ENCODE peak calls at places on chromosomes 6 and 20, in seven cellular contexts. V is HepG2, D is H1, Z is adrenal gland, L is tibial nerve, U is cardiac muscle cell, X is SJSA1. E is an unnamed sample. For H3K9me3, the result is how much of the 10 kb centered on the place peaks cover.

GRCh38 chr6:154232013-154232920 is 124.3 kb downstream of the IPCEF1 start:
- DNase-seq in U (no peak), V (no peak), D (no peak), Z (no peak), X (no peak), L (no peak), E (no peak)

GRCh38 chr20:43545837-43546578 is 12.8 kb upstream of the SGK2 start:
- DNase-seq in V (no peak), U (no peak), L (no peak), X (no peak), D (no peak), Z (no peak), E (no peak)

GRCh38 chr6:157074969-157075368 is 248.3 kb downstream of the TMEM242 start:
- DNase-seq in U (no peak), X (no peak), V (no peak), D (no peak), Z (no peak), L (no peak), E (no peak)

GRCh38 chr20:45427236-45428149 is 11.6 kb downstream of the PIGT start:
- DNase-seq in Z (no peak), L (no peak), U (no peak), D (no peak), V (no peak), X (no peak), E (no peak)

GRCh38 chr20:12916699-12917098 is 92.1 kb upstream of the SPTLC3 start:
- DNase-seq in Z (no peak), L (no peak), X (no peak), D (no peak), V (peak), U (no peak), E (no peak)

GRCh38 chr20:11919046-11919445 is 1.4 kb downstream of the BTBD3 start:
- DNase-seq in X (no peak), V (no peak), L (no peak), U (no peak), D (no peak), Z (no peak), E (peak)

GRCh38 chr6:100573169-100573568 is 108.4 kb upstream of the SIM1 start:
- DNase-seq in V (peak), U (peak), Z (no peak), D (no peak), L (no peak), X (peak), E (no peak)

GRCh38 chr6:54419885-54420284 is 111.6 kb downstream of the TINAG start:
- DNase-seq in D (no peak), U (no peak), V (no peak), X (peak), Z (no peak), L (no peak), E (no peak)

GRCh38 chr6:37319856-37320255 is 33.9 kb upstream of the RNF8 start:
- DNase-seq in V (no peak), Z (no peak), X (no peak), L (no peak), D (no peak), U (no peak), E (no peak)

GRCh38 chr6:32984639-32985389 is 16.4 kb downstream of the BRD2 start:
- DNase-seq in Z (peak), V (peak), D (peak), U (peak), L (peak), X (peak), E (peak)

GRCh38 chr6:133544419-133544818 is 303.3 kb downstream of the EYA4 start:
- DNase-seq in V (no peak), U (no peak), Z (no peak), D (no peak), X (no peak), L (no peak), E (no peak)

GRCh38 chr6:26415791-26416190 is 13.7 kb downstream of the BTN3A1 start:
- DNase-seq in D (no peak), L (no peak), X (no peak), Z (no peak), V (no peak), U (no peak), E (no peak)

GRCh38 chr20:59933296-59933848 is at the start of gene SYCP2:
- DNase-seq in V (no peak), L (no peak), D (no peak), X (no peak), U (no peak), Z (peak), E (peak)

GRCh38 chr20:49386848-49387605 is 95.4 kb downstream of the KCNB1 start:
- DNase-seq in V (no peak), U (no peak), X (no peak), L (no peak), D (no peak), Z (no peak), E (no peak)

GRCh38 chr20:35899064-35899463 is 55.2 kb downstream of the SCAND1 start:
- DNase-seq in Z (no peak), D (no peak), L (no peak), X (no peak), V (no peak), U (no peak), E (no peak)

GRCh38 chr6:5034736-5035135 is 30.9 kb upstream of the RPP40 start:
- DNase-seq in D (no peak), X (no peak), V (no peak), L (no peak), U (no peak), Z (no peak), E (no peak)

GRCh38 chr6:138089325-138089724 is 17.9 kb downstream of the PERP start:
- DNase-seq in X (no peak), Z (no peak), L (no peak), V (no peak), U (no peak), D (no peak), E (no peak)

GRCh38 chr20:35497780-35498189 is 31.7 kb downstream of the C20orf173 start:
- DNase-seq in Z (no peak), V (no peak), X (no peak), D (no peak), U (no peak), L (peak), E (peak)

GRCh38 chr20:3046677-3047462 is 1.0 kb downstream of the MRPS26 start:
- DNase-seq in L (no peak), U (no peak), D (peak), Z (no peak), V (peak), X (no peak), E (no peak)

GRCh38 chr20:38195521-38195920 is 30.5 kb upstream of the TGM2 start:
- DNase-seq in V (no peak), U (no peak), L (no peak), X (no peak), D (no peak), Z (no peak), E (no peak)

GRCh38 chr6:117489003-117489402 is 6.5 kb downstream of the DCBLD1 start:
- DNase-seq in U (no peak), L (no peak), X (no peak), V (no peak), Z (no peak), D (no peak), E (no peak)

GRCh38 chr20:18360601-18361000 is 72.3 kb downstream of the ZNF133 start:
- DNase-seq in X (no peak), V (no peak), Z (no peak), L (no peak), U (no peak), D (no peak), E (no peak)

GRCh38 chr6:107511410-107512070 is 21.6 kb downstream of the SOBP start:
- DNase-seq in L (peak), V (no peak), Z (no peak), X (no peak), D (no peak), U (no peak), E (peak)

GRCh38 chr6:123423130-123423529 is 213.6 kb downstream of the TRDN start:
- DNase-seq in L (no peak), X (no peak), Z (no peak), V (no peak), D (no peak), U (no peak), E (no peak)

GRCh38 chr6:7629321-7629720 is 39.3 kb downstream of the SNRNP48 start:
- DNase-seq in D (no peak), V (no peak), Z (no peak), X (no peak), L (no peak), U (no peak), E (no peak)

GRCh38 chr20:25259358-25259757 is 11.5 kb downstream of the PYGB start:
- DNase-seq in D (peak), X (no peak), Z (no peak), L (no peak), U (no peak), V (no peak), E (peak)

GRCh38 chr20:58719971-58720371 is 27.4 kb downstream of the NPEPL1 start:
- DNase-seq in Z (peak), D (peak), X (no peak), U (no peak), V (no peak), L (no peak), E (no peak)

GRCh38 chr6:78863576-78863975 is 3.8 kb upstream of the IRAK1BP1 start:
- DNase-seq in X (no peak), D (no peak), Z (no peak), V (no peak), L (no peak), U (no peak), E (no peak)

GRCh38 chr6:35512740-35513139 is at the start of gene TULP1:
- DNase-seq in V (no peak), X (no peak), D (no peak), L (no peak), U (no peak), Z (no peak), E (no peak)

GRCh38 chr6:35508542-35508941 is 4.2 kb downstream of the TULP1 start:
- DNase-seq in Z (no peak), X (no peak), L (no peak), V (no peak), U (no peak), D (no peak), E (no peak)

GRCh38 chr6:35514587-35514986 is 1.9 kb upstream of the TULP1 start:
- DNase-seq in L (no peak), V (no peak), X (no peak), Z (no peak), D (no peak), U (no peak), E (no peak)

GRCh38 chr6:35511980-35512379 is 716 bp downstream of the TULP1 start:
- DNase-seq in X (no peak), L (no peak), U (no peak), Z (no peak), D (no peak), V (no peak), E (no peak)

GRCh38 chr6:35511183-35511941 is 1.3 kb downstream of the TULP1 start:
- DNase-seq in X (no peak), Z (no peak), D (no peak), U (no peak), L (no peak), V (no peak), E (no peak)
- H3K4me3 ChIP-seq in X (no peak), Z (no peak), D (peak), U (no peak), L (peak), V (no peak), E (peak)

GRCh38 chr20:10521068-10521834 is 86.1 kb downstream of the SLX4IP start:
- DNase-seq in X (peak), L (no peak), V (peak), Z (no peak), U (no peak), D (no peak), E (no peak)
- H3K27ac ChIP-seq in X (peak), L (no peak), V (no peak), Z (no peak), U (no peak), D (peak), E (no peak)

DNA sequence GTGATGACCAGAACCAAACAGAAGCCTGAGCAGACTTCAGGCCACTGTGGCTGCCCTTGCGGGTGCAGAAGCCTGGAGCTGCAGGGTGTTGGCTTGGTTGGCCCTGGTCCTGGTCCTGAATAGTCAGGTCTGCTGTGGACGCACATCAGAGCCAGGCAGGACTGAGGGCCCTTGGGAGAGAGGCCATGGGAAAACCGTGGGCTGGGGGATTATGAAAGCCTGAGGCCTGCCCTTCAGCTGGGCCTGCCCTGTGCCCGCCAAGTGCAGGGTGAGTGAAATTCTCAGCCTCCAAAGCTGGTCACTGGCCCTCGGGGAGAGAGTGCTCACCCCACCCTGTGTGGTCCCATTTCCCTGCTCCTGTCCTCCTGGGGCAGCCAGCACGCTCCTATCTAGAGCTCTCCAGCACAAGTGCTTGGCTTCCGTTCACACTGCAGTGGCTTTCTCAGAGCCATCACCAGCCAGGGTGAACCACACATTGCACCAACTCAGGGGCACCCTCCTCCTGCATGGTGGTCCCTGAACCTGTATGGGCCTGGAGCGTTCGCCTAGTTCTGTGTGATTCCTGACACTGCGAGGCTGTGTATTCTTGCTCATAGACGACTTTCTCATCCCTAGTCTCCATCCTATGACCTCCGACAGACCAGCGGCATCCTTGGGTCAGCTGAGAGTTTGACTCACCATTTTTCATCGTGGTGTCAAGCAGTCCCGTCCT is 146.1 kb downstream of the TTLL2 start:
- DNase-seq in D (no peak), L (no peak), U (no peak), Z (no peak), V (no peak), X (no peak), E (no peak)
- H3K9me3 ChIP-seq in D (under half), L (under half), U (under half), Z (under half), V (under half), X (under half), E (under half)

DNA sequence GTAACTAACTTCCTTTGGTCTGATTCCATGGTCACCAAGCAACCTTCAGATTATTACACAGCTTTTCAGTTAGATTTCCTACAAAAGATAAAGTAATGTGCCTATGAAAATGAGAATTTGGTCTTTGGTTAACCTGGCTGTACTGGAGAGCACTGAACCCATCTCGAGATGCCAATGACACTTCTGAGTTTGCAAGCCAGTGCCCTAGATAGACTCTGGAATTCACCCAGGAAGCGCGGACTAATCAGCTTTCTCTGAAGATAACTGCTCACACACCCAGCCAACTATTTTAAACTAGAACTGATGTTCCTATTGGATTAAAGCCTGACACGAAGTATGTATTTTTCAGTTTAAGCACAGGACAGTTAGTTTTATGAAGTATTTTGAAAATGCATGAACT is 1.6 kb downstream of the TUBE1 start:
- DNase-seq in X (no peak), Z (no peak), U (no peak), V (no peak), D (no peak), L (no peak), E (peak)
- H3K4me3 ChIP-seq in X (no peak), Z (no peak), U (no peak), V (no peak), D (no peak), L (no peak), E (no peak)

DNA sequence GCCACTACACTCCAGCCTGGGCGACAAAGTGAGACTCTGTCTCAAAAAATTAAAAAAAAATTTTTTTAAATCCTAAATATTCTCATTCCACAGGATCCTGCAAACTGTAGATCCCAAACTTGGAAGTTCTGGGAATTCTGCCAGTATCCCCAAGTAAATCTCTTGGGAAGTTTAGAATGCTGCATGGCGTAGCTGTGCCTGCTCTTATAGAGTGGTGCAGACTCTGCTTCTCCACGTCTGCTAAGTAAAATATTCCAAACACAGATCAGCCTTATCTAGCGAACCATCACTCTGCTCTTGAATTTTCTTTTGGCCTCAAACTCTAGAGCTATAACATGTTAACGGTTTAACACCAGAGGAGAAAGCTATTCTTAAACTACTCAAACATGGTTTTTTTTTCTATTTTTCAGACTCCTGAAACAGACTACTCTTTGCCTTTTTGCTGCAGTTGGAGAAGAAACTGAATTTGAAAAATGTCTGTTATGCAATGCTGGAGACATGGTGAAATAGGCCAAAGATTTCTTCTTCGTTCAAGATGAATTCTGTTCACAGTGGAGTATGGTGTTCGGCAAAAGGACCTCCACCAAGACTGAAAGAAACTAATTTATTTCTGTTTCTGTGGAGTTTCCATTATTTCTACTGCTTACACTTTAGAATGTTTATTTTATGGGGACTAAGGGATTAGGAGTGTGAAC is 138.5 kb upstream of the AKAP12 start:
- DNase-seq in D (no peak), V (no peak), X (no peak), L (no peak), U (no peak), Z (no peak), E (no peak)
- H3K27ac ChIP-seq in D (no peak), V (peak), X (no peak), L (peak), U (peak), Z (no peak), E (peak)

GRCh38 chr20:23966298-23966697 is 22.3 kb downstream of the GGTLC1 start:
- DNase-seq in L (no peak), U (no peak), Z (no peak), V (no peak), X (no peak), D (no peak), E (no peak)

GRCh38 chr20:23959054-23959453 is 29.5 kb downstream of the GGTLC1 start:
- DNase-seq in V (no peak), L (no peak), D (no peak), X (no peak), U (no peak), Z (no peak), E (no peak)

GRCh38 chr20:23967616-23967979 is 21.0 kb downstream of the GGTLC1 start:
- DNase-seq in Z (no peak), D (no peak), U (no peak), X (no peak), V (no peak), L (no peak), E (peak)

GRCh38 chr20:23966927-23967615 is 21.5 kb downstream of the GGTLC1 start:
- DNase-seq in D (no peak), X (no peak), U (no peak), Z (no peak), L (no peak), V (no peak), E (peak)

GRCh38 chr20:23963941-23964340 is 24.6 kb downstream of the GGTLC1 start:
- DNase-seq in L (no peak), U (no peak), V (no peak), Z (no peak), D (no peak), X (no peak), E (no peak)
- H3K9me3 ChIP-seq in L (under half), U (under half), V (under half), Z (under half), D (under half), X (under half), E (under half)

GRCh38 chr6:56852249-56852606 is 102.7 kb upstream of the BEND6 start:
- DNase-seq in X (no peak), Z (no peak), U (no peak), D (no peak), V (no peak), L (no peak), E (no peak)
- H3K4me3 ChIP-seq in X (peak), Z (no peak), U (no peak), D (peak), V (no peak), L (peak), E (peak)

DNA sequence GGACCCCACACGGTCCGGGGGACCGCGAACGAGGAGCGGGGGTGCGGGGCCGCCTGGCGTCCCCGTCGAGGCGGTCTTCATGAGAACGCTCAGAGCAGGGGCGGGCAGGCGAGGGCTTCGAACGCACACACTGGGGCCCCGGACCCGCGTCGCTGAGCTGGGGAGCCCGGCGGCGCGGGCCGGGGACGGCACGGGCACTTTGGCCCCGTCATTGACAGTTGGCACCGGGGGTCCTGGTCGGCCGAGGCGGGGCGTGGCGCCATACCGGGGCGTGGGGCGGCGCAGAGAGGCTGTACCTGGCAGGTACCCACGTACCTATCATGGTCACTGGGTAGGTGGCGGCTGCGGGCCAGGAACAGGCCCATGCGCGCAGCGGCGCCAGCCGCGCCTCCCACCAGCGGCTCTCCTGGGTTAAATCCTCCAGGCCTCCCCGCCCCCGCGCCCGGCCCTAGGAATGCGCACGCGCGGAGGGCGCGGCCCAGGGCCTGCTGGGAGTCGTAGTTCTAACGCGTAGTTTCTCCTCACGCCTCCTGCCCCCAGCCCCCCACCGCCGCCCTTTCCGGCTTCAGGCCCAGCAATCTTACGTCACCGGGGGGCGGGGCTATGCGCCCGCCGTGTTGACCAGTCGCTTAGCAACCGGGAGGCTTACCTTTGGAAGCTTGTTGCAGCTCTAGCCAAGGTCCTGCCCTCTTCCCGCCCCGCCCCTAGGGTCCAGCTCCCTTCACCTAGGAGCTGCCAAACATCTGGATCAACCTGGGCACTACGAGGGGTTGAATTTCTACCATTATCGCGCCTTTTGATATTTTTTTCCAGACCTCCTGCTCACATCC is at the start of the genes PACRG and PRKN:
- DNase-seq in D (peak), Z (peak), U (peak), V (peak), L (peak), X (peak), E (peak)
- H3K27ac ChIP-seq in D (peak), Z (no peak), U (peak), V (peak), L (peak), X (peak), E (peak)